ENCODE peak calls at places on chromosomes 1 and 21, in six cellular contexts. One of them, this sample, is unnamed.

GRCh38 chr1:231519166-231519565 is 9.3 kb upstream of the TSNAX start:
- DNase-seq in activated naive CD4-positive, alpha-beta T cell treated with Interleukin-2 at 50 U/mL for 16 hours: no peak
- DNase-seq in fibroblast of lung: no peak
- DNase-seq in GM10248: no peak
- DNase-seq in ovary: no peak
- DNase-seq in stimulated activated naive CD4-positive, alpha-beta T cell: no peak
- DNase-seq in this sample: no peak

GRCh38 chr1:30415171-30415940 is 308.0 kb downstream of the MATN1 start:
- DNase-seq in activated naive CD4-positive, alpha-beta T cell treated with Interleukin-2 at 50 U/mL for 16 hours: no peak
- DNase-seq in fibroblast of lung: no peak
- DNase-seq in GM10248: peak; percentile 10
- DNase-seq in ovary: no peak
- DNase-seq in stimulated activated naive CD4-positive, alpha-beta T cell: no peak
- DNase-seq in this sample: no peak

GRCh38 chr1:213448360-213448759 is 397.3 kb downstream of the RPS6KC1 start:
- DNase-seq in activated naive CD4-positive, alpha-beta T cell treated with Interleukin-2 at 50 U/mL for 16 hours: no peak
- DNase-seq in fibroblast of lung: no peak
- DNase-seq in GM10248: no peak
- DNase-seq in ovary: no peak
- DNase-seq in stimulated activated naive CD4-positive, alpha-beta T cell: no peak
- DNase-seq in this sample: no peak

GRCh38 chr21:41966341-41966833 is 12.6 kb upstream of the C2CD2 start:
- DNase-seq in activated naive CD4-positive, alpha-beta T cell treated with Interleukin-2 at 50 U/mL for 16 hours: no peak
- DNase-seq in fibroblast of lung: no peak
- DNase-seq in GM10248: no peak
- DNase-seq in ovary: no peak
- DNase-seq in stimulated activated naive CD4-positive, alpha-beta T cell: no peak
- DNase-seq in this sample: no peak

GRCh38 chr1:11778844-11779623 is 17.0 kb downstream of the C1orf167 start:
- DNase-seq in activated naive CD4-positive, alpha-beta T cell treated with Interleukin-2 at 50 U/mL for 16 hours: no peak
- DNase-seq in fibroblast of lung: no peak
- DNase-seq in GM10248: no peak
- DNase-seq in ovary: no peak
- DNase-seq in stimulated activated naive CD4-positive, alpha-beta T cell: no peak
- DNase-seq in this sample: no peak

GRCh38 chr1:228006034-228006792 is 585 bp upstream of the WNT3A start:
- DNase-seq in activated naive CD4-positive, alpha-beta T cell treated with Interleukin-2 at 50 U/mL for 16 hours: no peak
- DNase-seq in fibroblast of lung: no peak
- DNase-seq in GM10248: peak; percentile 15
- DNase-seq in ovary: no peak
- DNase-seq in stimulated activated naive CD4-positive, alpha-beta T cell: no peak
- DNase-seq in this sample: no peak

GRCh38 chr1:51482881-51483280 is 36.2 kb downstream of the EPS15 start:
- DNase-seq in activated naive CD4-positive, alpha-beta T cell treated with Interleukin-2 at 50 U/mL for 16 hours: no peak
- DNase-seq in fibroblast of lung: peak; percentile 71
- DNase-seq in GM10248: no peak
- DNase-seq in ovary: no peak
- DNase-seq in stimulated activated naive CD4-positive, alpha-beta T cell: no peak
- DNase-seq in this sample: no peak

GRCh38 chr21:45737485-45738166 is 94.1 kb downstream of the PCBP3 start:
- DNase-seq in activated naive CD4-positive, alpha-beta T cell treated with Interleukin-2 at 50 U/mL for 16 hours: no peak
- DNase-seq in fibroblast of lung: no peak
- DNase-seq in GM10248: no peak
- DNase-seq in ovary: no peak
- DNase-seq in stimulated activated naive CD4-positive, alpha-beta T cell: no peak
- DNase-seq in this sample: no peak

GRCh38 chr21:16418663-16419062 is 688.9 kb downstream of the USP25 start:
- DNase-seq in activated naive CD4-positive, alpha-beta T cell treated with Interleukin-2 at 50 U/mL for 16 hours: no peak
- DNase-seq in fibroblast of lung: no peak
- DNase-seq in GM10248: no peak
- DNase-seq in ovary: no peak
- DNase-seq in stimulated activated naive CD4-positive, alpha-beta T cell: no peak
- DNase-seq in this sample: no peak

GRCh38 chr21:37225440-37225839 is 41.7 kb downstream of the VPS26C start:
- DNase-seq in activated naive CD4-positive, alpha-beta T cell treated with Interleukin-2 at 50 U/mL for 16 hours: peak; percentile 44
- DNase-seq in fibroblast of lung: no peak
- DNase-seq in GM10248: no peak
- DNase-seq in ovary: no peak
- DNase-seq in stimulated activated naive CD4-positive, alpha-beta T cell: peak; percentile 44
- DNase-seq in this sample: no peak

GRCh38 chr1:8438449-8438848 is 120.5 kb downstream of the SLC45A1 start:
- DNase-seq in activated naive CD4-positive, alpha-beta T cell treated with Interleukin-2 at 50 U/mL for 16 hours: no peak
- DNase-seq in fibroblast of lung: peak; percentile 31
- DNase-seq in GM10248: no peak
- DNase-seq in ovary: no peak
- DNase-seq in stimulated activated naive CD4-positive, alpha-beta T cell: no peak
- DNase-seq in this sample: no peak

GRCh38 chr21:39004776-39005605 is 178.3 kb downstream of the PSMG1 start:
- DNase-seq in activated naive CD4-positive, alpha-beta T cell treated with Interleukin-2 at 50 U/mL for 16 hours: no peak
- DNase-seq in fibroblast of lung: peak; percentile 81
- DNase-seq in GM10248: no peak
- DNase-seq in ovary: peak; percentile 60
- DNase-seq in stimulated activated naive CD4-positive, alpha-beta T cell: peak; percentile 40
- DNase-seq in this sample: no peak

GRCh38 chr21:38434913-38435533 is 63.3 kb downstream of the ERG start:
- DNase-seq in activated naive CD4-positive, alpha-beta T cell treated with Interleukin-2 at 50 U/mL for 16 hours: no peak
- DNase-seq in fibroblast of lung: peak; percentile 32
- DNase-seq in GM10248: no peak
- DNase-seq in ovary: no peak
- DNase-seq in stimulated activated naive CD4-positive, alpha-beta T cell: no peak
- DNase-seq in this sample: no peak

GRCh38 chr1:104408268-104408667 is 658.6 kb downstream of the AMY1C start:
- DNase-seq in activated naive CD4-positive, alpha-beta T cell treated with Interleukin-2 at 50 U/mL for 16 hours: no peak
- DNase-seq in fibroblast of lung: no peak
- DNase-seq in GM10248: no peak
- DNase-seq in ovary: no peak
- DNase-seq in stimulated activated naive CD4-positive, alpha-beta T cell: no peak
- DNase-seq in this sample: no peak

GRCh38 chr1:54012008-54012325 is 6.0 kb downstream of the LDLRAD1 start:
- DNase-seq in activated naive CD4-positive, alpha-beta T cell treated with Interleukin-2 at 50 U/mL for 16 hours: no peak
- DNase-seq in fibroblast of lung: no peak
- DNase-seq in GM10248: no peak
- DNase-seq in ovary: no peak
- DNase-seq in stimulated activated naive CD4-positive, alpha-beta T cell: no peak
- DNase-seq in this sample: no peak

GRCh38 chr1:14328687-14329086 is 269.8 kb upstream of the KAZN start:
- DNase-seq in activated naive CD4-positive, alpha-beta T cell treated with Interleukin-2 at 50 U/mL for 16 hours: no peak
- DNase-seq in fibroblast of lung: no peak
- DNase-seq in GM10248: no peak
- DNase-seq in ovary: no peak
- DNase-seq in stimulated activated naive CD4-positive, alpha-beta T cell: no peak
- DNase-seq in this sample: no peak

GRCh38 chr1:183330335-183330734 is 87.8 kb downstream of the NMNAT2 start:
- DNase-seq in activated naive CD4-positive, alpha-beta T cell treated with Interleukin-2 at 50 U/mL for 16 hours: no peak
- DNase-seq in fibroblast of lung: no peak
- DNase-seq in GM10248: no peak
- DNase-seq in ovary: no peak
- DNase-seq in stimulated activated naive CD4-positive, alpha-beta T cell: no peak
- DNase-seq in this sample: no peak

GRCh38 chr1:185170291-185170848 is 13.4 kb downstream of the SWT1 start:
- DNase-seq in activated naive CD4-positive, alpha-beta T cell treated with Interleukin-2 at 50 U/mL for 16 hours: peak; percentile 12
- DNase-seq in fibroblast of lung: peak; percentile 76
- DNase-seq in GM10248: peak; percentile 68
- DNase-seq in ovary: no peak
- DNase-seq in stimulated activated naive CD4-positive, alpha-beta T cell: peak; percentile 73
- DNase-seq in this sample: no peak

GRCh38 chr21:41069305-41069642 is 98.7 kb upstream of the BACE2 start:
- DNase-seq in activated naive CD4-positive, alpha-beta T cell treated with Interleukin-2 at 50 U/mL for 16 hours: no peak
- DNase-seq in fibroblast of lung: no peak
- DNase-seq in GM10248: no peak
- DNase-seq in ovary: no peak
- DNase-seq in stimulated activated naive CD4-positive, alpha-beta T cell: no peak
- DNase-seq in this sample: no peak

GRCh38 chr1:205959789-205960188 is 16.5 kb upstream of the SLC26A9 start:
- DNase-seq in activated naive CD4-positive, alpha-beta T cell treated with Interleukin-2 at 50 U/mL for 16 hours: no peak
- DNase-seq in fibroblast of lung: no peak
- DNase-seq in GM10248: no peak
- DNase-seq in ovary: no peak
- DNase-seq in stimulated activated naive CD4-positive, alpha-beta T cell: no peak
- DNase-seq in this sample: no peak

GRCh38 chr21:40208206-40208950 is 341.1 kb downstream of the PCP4 start:
- DNase-seq in activated naive CD4-positive, alpha-beta T cell treated with Interleukin-2 at 50 U/mL for 16 hours: no peak
- DNase-seq in fibroblast of lung: no peak
- DNase-seq in GM10248: no peak
- DNase-seq in ovary: no peak
- DNase-seq in stimulated activated naive CD4-positive, alpha-beta T cell: no peak
- DNase-seq in this sample: no peak

GRCh38 chr1:23436520-23437354 is 12.2 kb upstream of the TCEA3 start:
- DNase-seq in activated naive CD4-positive, alpha-beta T cell treated with Interleukin-2 at 50 U/mL for 16 hours: peak; percentile 9
- DNase-seq in fibroblast of lung: no peak
- DNase-seq in GM10248: no peak
- DNase-seq in ovary: peak; percentile 69
- DNase-seq in stimulated activated naive CD4-positive, alpha-beta T cell: peak; percentile 2
- DNase-seq in this sample: no peak

GRCh38 chr1:172588296-172589291 is 55.6 kb downstream of the SUCO start:
- DNase-seq in activated naive CD4-positive, alpha-beta T cell treated with Interleukin-2 at 50 U/mL for 16 hours: peak; percentile 17
- DNase-seq in fibroblast of lung: peak; percentile 86
- DNase-seq in GM10248: no peak
- DNase-seq in ovary: no peak
- DNase-seq in stimulated activated naive CD4-positive, alpha-beta T cell: no peak
- DNase-seq in this sample: peak; percentile 71

GRCh38 chr1:45001011-45001481 is 10.1 kb downstream of the HECTD3 start:
- DNase-seq in activated naive CD4-positive, alpha-beta T cell treated with Interleukin-2 at 50 U/mL for 16 hours: no peak
- DNase-seq in fibroblast of lung: no peak
- DNase-seq in GM10248: no peak
- DNase-seq in ovary: no peak
- DNase-seq in stimulated activated naive CD4-positive, alpha-beta T cell: no peak
- DNase-seq in this sample: no peak

GRCh38 chr1:68015960-68016359 is 34.5 kb downstream of the DIRAS3 start:
- DNase-seq in activated naive CD4-positive, alpha-beta T cell treated with Interleukin-2 at 50 U/mL for 16 hours: no peak
- DNase-seq in fibroblast of lung: no peak
- DNase-seq in GM10248: no peak
- DNase-seq in ovary: no peak
- DNase-seq in stimulated activated naive CD4-positive, alpha-beta T cell: no peak
- DNase-seq in this sample: no peak

GRCh38 chr1:53048345-53048737 is 13.7 kb upstream of the PODN start:
- DNase-seq in activated naive CD4-positive, alpha-beta T cell treated with Interleukin-2 at 50 U/mL for 16 hours: no peak
- DNase-seq in fibroblast of lung: no peak
- DNase-seq in GM10248: no peak
- DNase-seq in ovary: no peak
- DNase-seq in stimulated activated naive CD4-positive, alpha-beta T cell: no peak
- DNase-seq in this sample: no peak